ENCODE peak calls at places on chromosomes 2 and 18, in seven cellular contexts. A is CD4-positive, alpha-beta memory T cell; Q is skeletal muscle cell; S is stimulated activated CD4-positive, alpha-beta T cell treated with anti-CD3 and anti-CD28 coated beads, Interleukin-4, amount 100 ng/mL, for 1 hour; J is T-helper 2 cell; U is amygdala; E is HFFc6. C is an unnamed sample.
A peak's percentile ranks its signal among the peaks of the same experiment; 100 is the strongest.

GRCh38 chr2:23551875-23552274 is 166.9 kb downstream of the KLHL29 start:
- DNase-seq in A (no peak), Q (no peak), S (no peak), J (no peak), U (no peak), E (no peak), C (no peak)

GRCh38 chr2:67462741-67463496 is 65.8 kb downstream of the ETAA1 start:
- DNase-seq in A (no peak), Q (no peak), S (no peak), J (no peak), U (no peak), E (no peak), C (no peak)

GRCh38 chr2:128422571-128422970 is 103.9 kb upstream of the HS6ST1 start:
- DNase-seq in A (no peak), Q (peak; percentile 68), S (no peak), J (no peak), U (no peak), E (peak; percentile 96), C (no peak)

GRCh38 chr18:76827205-76827885 is 5.0 kb downstream of the ZNF236 start:
- DNase-seq in A (no peak), Q (no peak), S (no peak), J (no peak), U (no peak), E (peak; percentile 25), C (no peak)

GRCh38 chr18:58140366-58141325 is 96.6 kb downstream of the NEDD4L start:
- DNase-seq in A (no peak), Q (no peak), S (no peak), J (no peak), U (no peak), E (no peak), C (peak; percentile 75)

GRCh38 chr2:219171231-219171651 is 1.4 kb upstream of the SLC23A3 start:
- DNase-seq in A (peak; percentile 49), Q (peak; percentile 51), S (no peak), J (peak; percentile 30), U (no peak), E (peak; percentile 89), C (no peak)

GRCh38 chr18:46518438-46518837 is 138.6 kb downstream of the LOXHD1 start:
- DNase-seq in A (no peak), Q (no peak), S (no peak), J (no peak), U (no peak), E (no peak), C (no peak)

GRCh38 chr18:62738638-62739037 is 23.3 kb downstream of the PHLPP1 start:
- DNase-seq in A (no peak), Q (no peak), S (no peak), J (no peak), U (no peak), E (no peak), C (no peak)

GRCh38 chr2:227325824-227326195 is 759 bp downstream of the MFF start:
- DNase-seq in A (no peak), Q (no peak), S (no peak), J (no peak), U (peak; percentile 33), E (peak; percentile 30), C (peak; percentile 38)

GRCh38 chr2:16828828-16829160 is 163.2 kb upstream of the CYRIA start:
- DNase-seq in A (no peak), Q (no peak), S (no peak), J (no peak), U (no peak), E (no peak), C (no peak)

GRCh38 chr2:169877406-169877805 is 50.2 kb downstream of the UBR3 start:
- DNase-seq in A (no peak), Q (no peak), S (no peak), J (peak; percentile 40), U (no peak), E (no peak), C (peak; percentile 21)

GRCh38 chr2:55010149-55010591 is 40.1 kb downstream of the RTN4 start:
- DNase-seq in A (peak; percentile 73), Q (no peak), S (peak; percentile 16), J (peak; percentile 83), U (no peak), E (peak; percentile 40), C (peak; percentile 61)

GRCh38 chr2:27583390-27583915 is 611 bp downstream of the ZNF512 start:
- DNase-seq in A (no peak), Q (no peak), S (no peak), J (peak; percentile 31), U (no peak), E (no peak), C (no peak)